ENCODE peak calls at places on chromosomes 1 and 21, in ten cellular contexts. E is GM23338, Y is upper lobe of right lung, L is fibroblast of mammary gland, A is lung, D is cardiac fibroblast, M is cardiac muscle cell, B is AG10803, C is tibial nerve, G is IMR-90. F is an unnamed sample.

GRCh38 chr1:221335161-221336101 is 406.5 kb downstream of the DUSP10 start:
- DNase-seq in B (peak), G (peak), A (no peak), C (peak), Y (no peak), E (no peak), L (peak), D (peak), M (no peak), F (peak)

GRCh38 chr1:44806025-44806703 is 987 bp downstream of the DYNLT4 start:
- DNase-seq in G (no peak), C (no peak), E (no peak), Y (peak), D (no peak), M (no peak), L (no peak), B (no peak), A (no peak), F (no peak)

GRCh38 chr1:243513726-243514491 is 258.1 kb downstream of the SDCCAG8 start:
- DNase-seq in L (no peak), Y (no peak), G (peak), M (no peak), C (no peak), B (peak), D (peak), E (no peak), A (no peak), F (peak)

GRCh38 chr1:24970926-24971530 is 41.0 kb upstream of the RUNX3 start:
- DNase-seq in E (no peak), G (peak), D (no peak), A (no peak), M (no peak), B (no peak), Y (no peak), C (no peak), L (no peak), F (no peak)

GRCh38 chr1:167443757-167444156 is 74.6 kb downstream of the CD247 start:
- DNase-seq in L (no peak), A (no peak), D (no peak), E (no peak), G (no peak), B (no peak), Y (no peak), M (no peak), C (no peak), F (no peak)

GRCh38 chr1:41795205-41795762 is 123.4 kb downstream of the HIVEP3 start:
- DNase-seq in E (no peak), D (peak), M (peak), G (peak), C (no peak), Y (no peak), B (peak), L (peak), A (no peak), F (peak)

GRCh38 chr1:39474810-39475209 is 16.6 kb upstream of the BMP8A start:
- DNase-seq in L (no peak), G (no peak), Y (no peak), C (no peak), A (no peak), E (no peak), M (peak), D (no peak), B (no peak), F (no peak)

GRCh38 chr21:17759546-17760178 is 59.5 kb downstream of the C21orf91 start:
- DNase-seq in B (no peak), A (no peak), L (no peak), C (no peak), D (no peak), M (no peak), Y (no peak), E (no peak), G (no peak), F (no peak)

GRCh38 chr1:18789246-18789645 is 70.2 kb downstream of the TAS1R2 start:
- DNase-seq in Y (no peak), M (no peak), E (no peak), C (no peak), G (no peak), L (no peak), D (no peak), A (no peak), B (no peak), F (no peak)

GRCh38 chr1:236063919-236064673 is 794 bp downstream of the NID1 start:
- DNase-seq in D (peak), C (peak), Y (peak), M (peak), G (peak), L (peak), E (peak), A (peak), B (peak), F (peak)

GRCh38 chr1:116929961-116930592 is 20.4 kb downstream of the PTGFRN start:
- DNase-seq in D (peak), M (no peak), E (no peak), B (no peak), Y (no peak), A (no peak), C (no peak), L (no peak), G (no peak), F (peak)

GRCh38 chr1:32249831-32250525 is 1.1 kb upstream of the LCK start:
- DNase-seq in E (no peak), C (peak), G (peak), D (no peak), M (no peak), Y (no peak), A (no peak), L (no peak), B (no peak), F (no peak)

GRCh38 chr21:31117046-31117916 is 79.0 kb upstream of the KRTAP19-8 start:
- DNase-seq in D (peak), G (peak), L (peak), E (no peak), C (no peak), Y (no peak), A (no peak), B (peak), M (no peak), F (peak)

GRCh38 chr1:155038602-155039307 is 5.1 kb downstream of the DCST1 start:
- DNase-seq in A (no peak), C (no peak), L (peak), D (peak), E (no peak), B (peak), G (peak), M (no peak), Y (no peak), F (peak)

GRCh38 chr1:42282867-42283583 is 52.0 kb downstream of the FOXJ3 start:
- DNase-seq in M (no peak), E (no peak), C (no peak), B (no peak), A (no peak), L (peak), G (peak), D (peak), Y (no peak), F (peak)

GRCh38 chr1:109898842-109899241 is 11.8 kb upstream of the CSF1 start:
- DNase-seq in M (no peak), A (no peak), E (no peak), L (no peak), G (no peak), C (no peak), Y (no peak), D (no peak), B (no peak), F (no peak)

GRCh38 chr1:231162300-231162969 is 577 bp downstream of the TRIM67 start:
- DNase-seq in A (no peak), B (no peak), L (peak), C (no peak), M (peak), E (peak), Y (peak), D (peak), G (peak), F (peak)

GRCh38 chr1:176876966-176877515 is 287.5 kb downstream of the ASTN1 start:
- DNase-seq in M (no peak), G (no peak), C (no peak), B (no peak), L (no peak), Y (no peak), A (no peak), E (no peak), D (no peak), F (no peak)

GRCh38 chr1:176879784-176880620 is 284.5 kb downstream of the ASTN1 start:
- DNase-seq in L (no peak), A (no peak), M (no peak), C (no peak), D (no peak), G (no peak), E (no peak), B (no peak), Y (no peak), F (no peak)

GRCh38 chr1:176880954-176881595 is 283.4 kb downstream of the ASTN1 start:
- DNase-seq in L (peak), D (peak), G (peak), A (peak), E (peak), M (peak), C (peak), Y (peak), B (peak), F (peak)

GRCh38 chr1:176877557-176877956 is 287.0 kb downstream of the ASTN1 start:
- DNase-seq in M (no peak), B (no peak), G (no peak), Y (no peak), A (no peak), D (no peak), L (no peak), C (no peak), E (no peak), F (no peak)

GRCh38 chr1:176878750-176879536 is 285.6 kb downstream of the ASTN1 start:
- DNase-seq in E (peak), G (no peak), L (no peak), B (no peak), D (no peak), C (no peak), A (no peak), M (peak), Y (no peak), F (no peak)
- TF ChIP-seq CTCF in E (peak), G (no peak), L (no peak), B (no peak), D (no peak), C (no peak), A (no peak), M (no peak), Y (no peak), F (no peak)

DNA sequence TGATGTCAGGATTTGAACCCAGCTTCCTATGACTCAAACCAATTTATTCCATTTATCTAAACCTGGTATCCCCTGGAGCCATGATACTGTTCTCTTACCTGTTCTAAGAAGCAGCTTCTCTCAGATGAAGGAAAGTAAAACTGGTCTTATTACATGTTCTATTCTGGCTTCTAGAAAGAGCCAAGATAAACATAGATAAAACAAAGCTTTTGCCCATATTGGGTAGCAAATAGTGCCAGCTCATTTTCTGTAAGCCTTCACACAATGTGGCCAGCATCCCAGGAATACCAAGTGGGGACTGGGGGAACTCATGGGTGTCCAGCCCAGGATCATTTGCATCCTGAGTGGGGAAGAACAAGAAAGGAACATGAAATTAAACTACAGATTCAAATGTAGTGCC is 53.5 kb upstream of the EPHA8 start:
- DNase-seq in Y (no peak), L (no peak), C (no peak), M (no peak), E (no peak), B (peak), D (no peak), A (no peak), G (no peak), F (peak)
- H3K4me3 ChIP-seq in Y (no peak), L (no peak), C (no peak), M (no peak), E (no peak), B (no peak), D (no peak), A (no peak), G (no peak), F (no peak)

GRCh38 chr1:119621714-119622113 is 26.4 kb downstream of the ZNF697 start:
- DNase-seq in A (no peak), M (no peak), G (no peak), Y (no peak), D (no peak), E (no peak), C (no peak), B (no peak), L (no peak), F (no peak)
- TF ChIP-seq CTCF in A (no peak), M (no peak), G (no peak), Y (no peak), D (no peak), E (no peak), C (no peak), B (no peak), L (no peak), F (no peak)

GRCh38 chr1:145986551-145986950 is 9.8 kb downstream of the TXNIP start:
- DNase-seq in B (no peak), D (no peak), E (no peak), L (no peak), C (no peak), A (no peak), M (no peak), Y (no peak), G (no peak), F (no peak)

GRCh38 chr1:145983206-145983675 is 13.1 kb downstream of the TXNIP start:
- DNase-seq in G (no peak), B (no peak), M (no peak), D (no peak), A (no peak), E (no peak), L (no peak), Y (no peak), C (no peak), F (no peak)

GRCh38 chr1:145983959-145984830 is 12.2 kb downstream of the TXNIP start:
- DNase-seq in G (no peak), L (no peak), Y (no peak), E (no peak), B (no peak), A (no peak), M (no peak), D (no peak), C (no peak), F (peak)

GRCh38 chr1:145985502-145986439 is 10.6 kb downstream of the TXNIP start:
- DNase-seq in D (peak), B (peak), G (peak), A (peak), C (peak), Y (peak), E (peak), M (peak), L (peak), F (peak)

GRCh38 chr1:145985129-145985501 is 11.3 kb downstream of the TXNIP start:
- DNase-seq in D (no peak), E (no peak), M (no peak), C (no peak), L (no peak), A (no peak), Y (no peak), G (no peak), B (no peak), F (no peak)
- H3K4me3 ChIP-seq in D (no peak), E (no peak), M (no peak), C (no peak), L (no peak), A (no peak), Y (peak), G (no peak), B (no peak), F (no peak)

GRCh38 chr1:36865080-36865900 is 169.0 kb downstream of the GRIK3 start:
- DNase-seq in G (no peak), B (no peak), E (no peak), C (no peak), D (no peak), M (no peak), A (no peak), L (no peak), Y (no peak), F (no peak)

GRCh38 chr1:36863500-36863899 is 170.8 kb downstream of the GRIK3 start:
- DNase-seq in Y (no peak), D (no peak), L (no peak), M (no peak), B (no peak), E (no peak), A (no peak), C (no peak), G (no peak), F (no peak)

GRCh38 chr1:36863061-36863460 is 171.3 kb downstream of the GRIK3 start:
- DNase-seq in G (no peak), C (no peak), M (no peak), D (no peak), Y (no peak), B (no peak), E (no peak), L (no peak), A (no peak), F (no peak)

GRCh38 chr1:36866168-36866814 is 168.0 kb downstream of the GRIK3 start:
- DNase-seq in E (no peak), L (no peak), C (no peak), B (no peak), A (no peak), M (peak), D (no peak), G (no peak), Y (no peak), F (no peak)

DNA sequence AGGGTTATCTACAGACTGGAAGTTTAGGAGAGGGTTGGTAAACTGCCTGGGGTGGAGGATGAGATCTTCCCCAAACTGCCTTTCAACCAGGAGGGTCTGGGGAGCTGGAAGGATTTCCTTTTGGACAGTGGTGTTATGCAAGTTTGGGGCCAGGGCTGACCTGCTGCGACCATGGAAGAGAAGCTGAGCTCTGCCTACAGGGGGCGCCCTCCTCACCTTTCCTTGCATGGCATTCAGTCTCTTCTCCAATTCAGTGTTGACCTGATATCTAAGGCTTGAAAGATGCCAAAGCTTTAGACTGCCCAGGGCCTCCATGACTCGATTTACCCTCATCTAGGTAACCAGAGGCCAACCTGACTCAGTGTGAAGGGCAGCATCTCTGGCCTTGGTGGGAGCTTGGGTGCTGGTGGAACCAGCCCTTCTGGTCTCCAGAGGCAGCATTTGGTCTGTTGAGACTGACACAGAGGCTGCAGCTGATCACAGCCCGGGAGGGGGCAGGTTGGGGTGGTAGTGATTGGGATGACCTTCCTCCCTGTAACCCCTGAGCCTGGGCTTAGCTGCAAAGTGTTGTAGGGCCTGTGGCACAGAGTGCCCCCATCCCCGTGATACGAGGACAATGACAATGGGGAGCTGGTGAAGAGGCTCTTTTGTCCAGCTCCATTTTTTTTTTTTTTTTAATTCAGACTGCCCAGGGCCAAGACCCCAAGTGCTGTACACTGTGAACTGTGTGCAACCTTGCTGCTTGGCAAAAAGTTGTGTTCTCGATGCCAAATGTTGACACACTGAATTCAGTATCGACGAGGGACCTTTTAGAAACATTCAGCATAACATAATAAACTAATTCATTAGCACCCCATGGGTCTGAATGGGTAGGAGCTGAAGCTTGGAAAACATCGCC is 169.9 kb downstream of the GRIK3 start:
- DNase-seq in M (no peak), G (no peak), D (no peak), Y (no peak), A (no peak), E (peak), C (no peak), B (no peak), L (no peak), F (no peak)
- TF ChIP-seq CTCF in M (peak), G (no peak), D (no peak), Y (peak), A (no peak), E (peak), C (peak), B (peak), L (no peak), F (no peak)

GRCh38 chr1:223702735-223703667 is 9.3 kb upstream of the CAPN2 start:
- DNase-seq in C (no peak), D (no peak), M (no peak), E (no peak), L (peak), A (no peak), Y (no peak), B (peak), G (peak), F (no peak)

GRCh38 chr1:223700388-223700918 is 11.9 kb upstream of the CAPN2 start:
- DNase-seq in E (no peak), B (peak), Y (no peak), G (peak), A (no peak), C (no peak), D (peak), M (no peak), L (no peak), F (peak)

GRCh38 chr1:223703668-223704013 is 8.7 kb upstream of the CAPN2 start:
- DNase-seq in A (no peak), L (no peak), D (no peak), E (no peak), G (no peak), Y (no peak), M (no peak), B (no peak), C (no peak), F (no peak)

GRCh38 chr1:223704921-223705878 is 7.1 kb upstream of the CAPN2 start:
- DNase-seq in E (no peak), C (no peak), G (peak), A (no peak), B (peak), D (peak), L (peak), M (peak), Y (no peak), F (peak)

DNA sequence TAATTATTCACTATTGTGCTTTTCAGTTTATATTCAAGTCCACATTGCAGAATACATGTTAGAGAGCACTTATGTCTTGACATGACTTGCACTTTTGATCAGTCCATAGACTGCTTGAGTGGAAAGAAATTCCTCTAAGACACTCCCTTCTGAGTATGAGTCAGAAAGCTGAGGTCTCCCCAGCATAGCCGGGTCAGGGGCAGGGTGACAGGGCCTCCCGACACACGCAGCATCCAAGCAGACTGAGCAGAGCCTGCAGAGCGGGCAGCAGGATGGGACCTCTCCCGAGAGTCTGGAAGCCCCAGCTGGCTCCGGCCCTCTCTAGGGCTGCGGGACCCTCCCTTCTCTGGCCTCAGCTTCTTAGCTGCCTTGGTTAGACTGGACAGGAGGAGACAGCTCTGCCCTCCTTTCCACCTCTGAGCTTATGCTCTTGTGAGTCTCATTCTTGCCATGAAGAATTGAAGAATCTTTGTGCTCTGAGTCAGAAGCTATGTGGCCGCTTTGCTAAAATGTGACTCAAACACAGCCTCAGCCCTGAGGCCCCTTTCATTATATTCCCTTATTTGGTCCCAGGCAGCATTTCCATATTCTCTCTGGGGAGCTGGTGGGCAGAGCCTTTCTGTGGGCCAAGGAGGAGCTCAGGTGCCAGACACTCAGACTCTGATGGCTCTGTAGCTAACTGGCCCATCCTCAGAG is 11.2 kb upstream of the CAPN2 start:
- DNase-seq in C (no peak), M (no peak), L (peak), G (peak), E (no peak), A (peak), D (peak), Y (peak), B (peak), F (peak)
- H3K4me3 ChIP-seq in C (no peak), M (no peak), L (peak), G (peak), E (no peak), A (no peak), D (no peak), Y (no peak), B (peak), F (peak)

F was measured in fibroblast of the aortic adventitia.